ENCODE peak calls at places on chromosome 20, in eight cellular contexts. One of them, this sample, is unnamed.

GRCh38 chr20:55592866-55593265 is 412.5 kb downstream of the CBLN4 start:
- DNase-seq in suprapubic skin: no peak
- DNase-seq in ovary: no peak
- DNase-seq in A549: no peak
- DNase-seq in IMR-90: no peak
- DNase-seq in spleen: no peak
- DNase-seq in stomach: no peak
- DNase-seq in HCT116: no peak
- DNase-seq in this sample: no peak

GRCh38 chr20:9311132-9311531 is 203.3 kb upstream of the LAMP5 start:
- DNase-seq in suprapubic skin: no peak
- DNase-seq in ovary: no peak
- DNase-seq in A549: no peak
- DNase-seq in IMR-90: peak
- DNase-seq in spleen: no peak
- DNase-seq in stomach: no peak
- DNase-seq in HCT116: no peak
- DNase-seq in this sample: no peak

GRCh38 chr20:39145921-39146320 is 183.8 kb downstream of the DHX35 start:
- DNase-seq in suprapubic skin: no peak
- DNase-seq in ovary: no peak
- DNase-seq in A549: no peak
- DNase-seq in IMR-90: no peak
- DNase-seq in spleen: no peak
- DNase-seq in stomach: no peak
- DNase-seq in HCT116: no peak
- DNase-seq in this sample: no peak

GRCh38 chr20:19382371-19382770 is 169.9 kb downstream of the SLC24A3 start:
- DNase-seq in suprapubic skin: no peak
- DNase-seq in ovary: no peak
- DNase-seq in A549: no peak
- DNase-seq in IMR-90: no peak
- DNase-seq in spleen: no peak
- DNase-seq in stomach: no peak
- DNase-seq in HCT116: no peak
- DNase-seq in this sample: no peak

GRCh38 chr20:4480104-4480503 is 241.6 kb upstream of the PRND start:
- DNase-seq in suprapubic skin: no peak
- DNase-seq in ovary: no peak
- DNase-seq in A549: no peak
- DNase-seq in IMR-90: no peak
- DNase-seq in spleen: no peak
- DNase-seq in stomach: no peak
- DNase-seq in HCT116: no peak
- DNase-seq in this sample: no peak

GRCh38 chr20:47146703-47147102 is 209.8 kb downstream of the ZMYND8 start:
- DNase-seq in suprapubic skin: no peak
- DNase-seq in ovary: no peak
- DNase-seq in A549: no peak
- DNase-seq in IMR-90: peak
- DNase-seq in spleen: no peak
- DNase-seq in stomach: no peak
- DNase-seq in HCT116: no peak
- DNase-seq in this sample: no peak

GRCh38 chr20:51373713-51374481 is 168.6 kb downstream of the NFATC2 start:
- DNase-seq in suprapubic skin: no peak
- DNase-seq in ovary: peak
- DNase-seq in A549: no peak
- DNase-seq in IMR-90: no peak
- DNase-seq in spleen: peak
- DNase-seq in stomach: peak
- DNase-seq in HCT116: no peak
- DNase-seq in this sample: no peak

GRCh38 chr20:10863337-10864060 is 189.7 kb upstream of the JAG1 start:
- DNase-seq in suprapubic skin: no peak
- DNase-seq in ovary: no peak
- DNase-seq in A549: no peak
- DNase-seq in IMR-90: peak
- DNase-seq in spleen: no peak
- DNase-seq in stomach: no peak
- DNase-seq in HCT116: peak
- DNase-seq in this sample: no peak

GRCh38 chr20:53569005-53569404 is 24.6 kb downstream of the ZNF217 start:
- DNase-seq in suprapubic skin: no peak
- DNase-seq in ovary: no peak
- DNase-seq in A549: no peak
- DNase-seq in IMR-90: no peak
- DNase-seq in spleen: no peak
- DNase-seq in stomach: no peak
- DNase-seq in HCT116: no peak
- DNase-seq in this sample: no peak

GRCh38 chr20:46694484-46694883 is 5.2 kb upstream of the TP53RK start:
- DNase-seq in suprapubic skin: no peak
- DNase-seq in ovary: no peak
- DNase-seq in A549: no peak
- DNase-seq in IMR-90: peak
- DNase-seq in spleen: no peak
- DNase-seq in stomach: no peak
- DNase-seq in HCT116: no peak
- DNase-seq in this sample: no peak

GRCh38 chr20:32356935-32357868 is 929 bp upstream of the ASXL1 start:
- DNase-seq in suprapubic skin: no peak
- DNase-seq in ovary: peak
- DNase-seq in A549: no peak
- DNase-seq in IMR-90: peak
- DNase-seq in spleen: no peak
- DNase-seq in stomach: no peak
- DNase-seq in HCT116: peak
- DNase-seq in this sample: peak

GRCh38 chr20:1287306-1287705 is 21.2 kb downstream of the SNPH start:
- DNase-seq in suprapubic skin: no peak
- DNase-seq in ovary: no peak
- DNase-seq in A549: no peak
- DNase-seq in IMR-90: no peak
- DNase-seq in spleen: no peak
- DNase-seq in stomach: no peak
- DNase-seq in HCT116: no peak
- DNase-seq in this sample: no peak

GRCh38 chr20:57562541-57563465 is 1.9 kb downstream of the PCK1 start:
- DNase-seq in suprapubic skin: no peak
- DNase-seq in ovary: no peak
- DNase-seq in A549: no peak
- DNase-seq in IMR-90: no peak
- DNase-seq in spleen: peak
- DNase-seq in stomach: no peak
- DNase-seq in HCT116: no peak
- DNase-seq in this sample: no peak

GRCh38 chr20:57559658-57560553 is 1.0 kb upstream of the PCK1 start:
- DNase-seq in suprapubic skin: no peak
- DNase-seq in ovary: no peak
- DNase-seq in A549: no peak
- DNase-seq in IMR-90: no peak
- DNase-seq in spleen: peak
- DNase-seq in stomach: no peak
- DNase-seq in HCT116: no peak
- DNase-seq in this sample: no peak

GRCh38 chr20:57563522-57563921 is 2.6 kb downstream of the PCK1 start:
- DNase-seq in suprapubic skin: no peak
- DNase-seq in ovary: no peak
- DNase-seq in A549: no peak
- DNase-seq in IMR-90: no peak
- DNase-seq in spleen: peak
- DNase-seq in stomach: no peak
- DNase-seq in HCT116: no peak
- DNase-seq in this sample: no peak

GRCh38 chr20:57560554-57561355 is at the start of gene PCK1:
- DNase-seq in suprapubic skin: no peak
- DNase-seq in ovary: peak
- DNase-seq in A549: peak
- DNase-seq in IMR-90: peak
- DNase-seq in spleen: peak
- DNase-seq in stomach: peak
- DNase-seq in HCT116: no peak
- DNase-seq in this sample: no peak

GRCh38 chr20:57561356-57562279 is 708 bp downstream of the PCK1 start:
- DNase-seq in suprapubic skin: no peak
- DNase-seq in ovary: no peak
- DNase-seq in A549: no peak
- DNase-seq in IMR-90: no peak
- DNase-seq in spleen: peak
- DNase-seq in stomach: no peak
- DNase-seq in HCT116: no peak
- DNase-seq in this sample: no peak
- TF ChIP-seq POLR2A in suprapubic skin: no peak
- TF ChIP-seq POLR2A in ovary: no peak
- TF ChIP-seq POLR2A in A549: no peak
- TF ChIP-seq POLR2A in IMR-90: no peak
- TF ChIP-seq POLR2A in spleen: no peak
- TF ChIP-seq POLR2A in stomach: no peak
- TF ChIP-seq POLR2A in HCT116: no peak
- TF ChIP-seq POLR2A in this sample: no peak

GRCh38 chr20:34522969-34523871 is 7.0 kb downstream of the DYNLRB1 start:
- DNase-seq in suprapubic skin: no peak
- DNase-seq in ovary: peak
- DNase-seq in A549: peak
- DNase-seq in IMR-90: peak
- DNase-seq in spleen: no peak
- DNase-seq in stomach: peak
- DNase-seq in HCT116: peak
- DNase-seq in this sample: peak
- H3K4me3 ChIP-seq in suprapubic skin: no peak
- H3K4me3 ChIP-seq in ovary: no peak
- H3K4me3 ChIP-seq in A549: no peak
- H3K4me3 ChIP-seq in IMR-90: no peak
- H3K4me3 ChIP-seq in spleen: no peak
- H3K4me3 ChIP-seq in stomach: no peak
- H3K4me3 ChIP-seq in HCT116: no peak
- H3K4me3 ChIP-seq in this sample: no peak

DNA sequence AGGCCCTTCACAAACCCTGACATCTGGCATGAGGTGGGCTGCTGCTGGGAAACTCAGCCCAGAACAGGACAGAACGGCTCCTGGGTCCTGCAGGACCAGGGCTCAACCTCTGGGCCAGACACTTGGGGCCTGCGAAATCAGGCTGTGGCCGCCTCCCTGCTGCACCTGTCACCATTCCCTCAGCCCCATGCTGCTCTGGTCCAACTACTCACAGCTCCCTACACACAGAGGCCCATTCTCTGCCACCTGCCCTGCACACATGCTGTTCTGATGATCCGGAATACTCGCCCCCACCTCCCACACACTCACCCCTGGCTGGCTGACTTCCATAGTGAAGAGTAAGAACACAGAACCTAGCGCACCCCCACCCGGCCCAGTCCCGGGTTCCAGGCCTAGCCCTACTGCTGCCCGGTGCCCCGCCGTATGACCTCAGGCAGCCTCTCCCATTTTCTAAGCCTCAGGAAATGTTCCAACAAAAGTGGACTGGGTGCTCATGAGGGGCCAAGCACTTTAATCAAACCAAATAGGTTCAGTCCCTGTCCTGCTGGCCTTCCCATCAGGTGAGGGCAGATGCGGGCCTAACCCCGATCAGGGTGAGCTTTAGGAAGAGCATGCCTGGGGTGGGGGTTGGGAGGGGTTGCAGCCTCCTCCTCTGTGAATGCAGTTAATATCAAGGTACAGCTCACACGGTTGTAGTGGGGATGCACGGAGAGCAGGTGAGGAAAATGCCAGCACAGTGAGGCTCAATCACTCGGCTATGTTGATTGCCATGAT is 3.9 kb downstream of the PEDS1 start:
- DNase-seq in suprapubic skin: no peak
- DNase-seq in ovary: no peak
- DNase-seq in A549: no peak
- DNase-seq in IMR-90: no peak
- DNase-seq in spleen: no peak
- DNase-seq in stomach: no peak
- DNase-seq in HCT116: no peak
- DNase-seq in this sample: peak
- H3K27ac ChIP-seq in suprapubic skin: peak
- H3K27ac ChIP-seq in ovary: no peak
- H3K27ac ChIP-seq in A549: no peak
- H3K27ac ChIP-seq in IMR-90: no peak
- H3K27ac ChIP-seq in spleen: peak
- H3K27ac ChIP-seq in stomach: peak
- H3K27ac ChIP-seq in HCT116: peak
- H3K27ac ChIP-seq in this sample: peak

GRCh38 chr20:36835025-36835424 is 40.9 kb upstream of the TLDC2 start:
- DNase-seq in suprapubic skin: no peak
- DNase-seq in ovary: no peak
- DNase-seq in A549: no peak
- DNase-seq in IMR-90: no peak
- DNase-seq in spleen: no peak
- DNase-seq in stomach: no peak
- DNase-seq in HCT116: no peak
- DNase-seq in this sample: no peak
- TF ChIP-seq POLR2A in suprapubic skin: no peak
- TF ChIP-seq POLR2A in ovary: no peak
- TF ChIP-seq POLR2A in A549: no peak
- TF ChIP-seq POLR2A in IMR-90: no peak
- TF ChIP-seq POLR2A in spleen: no peak
- TF ChIP-seq POLR2A in stomach: no peak
- TF ChIP-seq POLR2A in HCT116: no peak
- TF ChIP-seq POLR2A in this sample: no peak